ENCODE peak calls at places on chromosomes 13 and 19, in eight cellular contexts. U is BJ; W is activated naive CD4-positive, alpha-beta T cell treated with Interleukin-2 at 50 U/mL for 16 hours; O is PC-3; T is HTR-8/SVneo; N is hippocampal formation; Z is stimulated activated naive CD4-positive, alpha-beta T cell; P is K562. Y is an unnamed sample.

GRCh38 chr13:24162604-24163003 is 2.1 kb downstream of the SPATA13 start:
- DNase-seq in P (no peak), T (no peak), U (no peak), N (no peak), W (no peak), Z (no peak), O (peak), Y (no peak)

GRCh38 chr13:80390338-80390737 is 49.4 kb upstream of the SPRY2 start:
- DNase-seq in O (no peak), P (no peak), U (no peak), N (no peak), T (no peak), Z (no peak), W (no peak), Y (no peak)

GRCh38 chr19:15466851-15467733 is 2.7 kb upstream of the RASAL3 start:
- DNase-seq in U (no peak), W (peak), O (peak), T (no peak), N (no peak), Z (no peak), P (no peak), Y (peak)

GRCh38 chr19:6216996-6217751 is 62.6 kb downstream of the MLLT1 start:
- DNase-seq in P (peak), W (no peak), Z (no peak), O (no peak), N (no peak), U (no peak), T (no peak), Y (no peak)

GRCh38 chr13:28220166-28220565 is 81.8 kb downstream of the PAN3 start:
- DNase-seq in W (no peak), U (no peak), T (no peak), N (no peak), P (no peak), Z (no peak), O (no peak), Y (no peak)

GRCh38 chr13:55418095-55418494 is 1722.6 kb upstream of the PRR20A start:
- DNase-seq in P (no peak), N (no peak), W (no peak), T (no peak), Z (no peak), U (no peak), O (no peak), Y (no peak)

GRCh38 chr13:20489185-20489820 is 36.4 kb downstream of the CRYL1 start:
- DNase-seq in U (no peak), T (peak), Z (no peak), P (no peak), N (no peak), O (peak), W (no peak), Y (no peak)

GRCh38 chr13:49784886-49785570 is 7.5 kb downstream of the KPNA3 start:
- DNase-seq in P (no peak), W (no peak), Z (no peak), O (no peak), U (no peak), N (no peak), T (no peak), Y (no peak)

GRCh38 chr13:98556417-98556816 is 20.5 kb downstream of the STK24 start:
- DNase-seq in Z (no peak), O (no peak), N (no peak), P (no peak), T (no peak), U (no peak), W (no peak), Y (no peak)

GRCh38 chr13:80684525-80685017 is 343.6 kb upstream of the SPRY2 start:
- DNase-seq in W (no peak), N (no peak), P (no peak), T (no peak), O (no peak), U (no peak), Z (no peak), Y (no peak)

GRCh38 chr19:44607049-44607448 is 6.3 kb upstream of the IGSF23 start:
- DNase-seq in O (peak), N (no peak), P (no peak), T (no peak), U (no peak), W (no peak), Z (no peak), Y (no peak)

GRCh38 chr13:50485979-50486935 is 357.2 kb downstream of the DLEU7 start:
- DNase-seq in O (no peak), W (no peak), T (no peak), Z (no peak), N (no peak), U (no peak), P (no peak), Y (no peak)

Y was measured in HFFc6.